ENCODE peak calls at places on chromosomes 5 and 9, in four cellular contexts. One of them, this sample, is unnamed.

GRCh38 chr5:179794171-179794570 is 385 bp downstream of the LTC4S start:
- DNase-seq in putamen: no peak
- DNase-seq in suprapubic skin: peak; percentile 66
- DNase-seq in endothelial cell: no peak
- DNase-seq in this sample: no peak

GRCh38 chr9:3893519-3893918 is 367.7 kb upstream of the RFX3 start:
- DNase-seq in putamen: no peak
- DNase-seq in suprapubic skin: no peak
- DNase-seq in endothelial cell: no peak
- DNase-seq in this sample: no peak

GRCh38 chr5:137086289-137086838 is 412.8 kb downstream of the SPOCK1 start:
- DNase-seq in putamen: no peak
- DNase-seq in suprapubic skin: no peak
- DNase-seq in endothelial cell: no peak
- DNase-seq in this sample: no peak

GRCh38 chr9:137194388-137194787 is 5.9 kb downstream of the SSNA1 start:
- DNase-seq in putamen: peak; percentile 93
- DNase-seq in suprapubic skin: no peak
- DNase-seq in endothelial cell: no peak
- DNase-seq in this sample: peak; percentile 93

GRCh38 chr5:5497132-5497748 is 74.8 kb downstream of the ICE1 start:
- DNase-seq in putamen: peak; percentile 65
- DNase-seq in suprapubic skin: no peak
- DNase-seq in endothelial cell: peak; percentile 56
- DNase-seq in this sample: peak; percentile 79

GRCh38 chr5:69528015-69528414 is 32.0 kb upstream of the GTF2H2C start:
- DNase-seq in putamen: no peak
- DNase-seq in suprapubic skin: no peak
- DNase-seq in endothelial cell: no peak
- DNase-seq in this sample: no peak

GRCh38 chr9:35516481-35516880 is 26.6 kb downstream of the RUSC2 start:
- DNase-seq in putamen: no peak
- DNase-seq in suprapubic skin: no peak
- DNase-seq in endothelial cell: no peak
- DNase-seq in this sample: no peak

GRCh38 chr5:85576666-85577065 is 1041.1 kb upstream of the COX7C start:
- DNase-seq in putamen: no peak
- DNase-seq in suprapubic skin: no peak
- DNase-seq in endothelial cell: no peak
- DNase-seq in this sample: no peak

GRCh38 chr9:134540441-134541372 is 100.9 kb upstream of the COL5A1 start:
- DNase-seq in putamen: no peak
- DNase-seq in suprapubic skin: no peak
- DNase-seq in endothelial cell: no peak
- DNase-seq in this sample: no peak

GRCh38 chr5:149799119-149799623 is 69.1 kb downstream of the PPARGC1B start:
- DNase-seq in putamen: no peak
- DNase-seq in suprapubic skin: no peak
- DNase-seq in endothelial cell: no peak
- DNase-seq in this sample: no peak

GRCh38 chr9:127116946-127117345 is 5.5 kb downstream of the ANGPTL2 start:
- DNase-seq in putamen: no peak
- DNase-seq in suprapubic skin: no peak
- DNase-seq in endothelial cell: no peak
- DNase-seq in this sample: no peak

GRCh38 chr9:32431940-32432555 is 47.6 kb downstream of the ACO1 start:
- DNase-seq in putamen: no peak
- DNase-seq in suprapubic skin: no peak
- DNase-seq in endothelial cell: peak; percentile 57
- DNase-seq in this sample: no peak

GRCh38 chr5:98927242-98927987 is 1.4 kb downstream of the CHD1 start:
- DNase-seq in putamen: peak; percentile 43
- DNase-seq in suprapubic skin: no peak
- DNase-seq in endothelial cell: peak; percentile 24
- DNase-seq in this sample: peak; percentile 12

GRCh38 chr5:120615967-120616645 is 152.0 kb downstream of the PRR16 start:
- DNase-seq in putamen: no peak
- DNase-seq in suprapubic skin: no peak
- DNase-seq in endothelial cell: no peak
- DNase-seq in this sample: no peak

GRCh38 chr9:91978739-91979414 is 28.8 kb upstream of the ROR2 start:
- DNase-seq in putamen: no peak
- DNase-seq in suprapubic skin: no peak
- DNase-seq in endothelial cell: peak; percentile 51
- DNase-seq in this sample: no peak

GRCh38 chr5:66933066-66933465 is 263.5 kb downstream of the CD180 start:
- DNase-seq in putamen: no peak
- DNase-seq in suprapubic skin: no peak
- DNase-seq in endothelial cell: no peak
- DNase-seq in this sample: no peak

GRCh38 chr5:168366124-168366523 is 74.7 kb downstream of the WWC1 start:
- DNase-seq in putamen: no peak
- DNase-seq in suprapubic skin: no peak
- DNase-seq in endothelial cell: peak; percentile 9
- DNase-seq in this sample: no peak

GRCh38 chr5:2669913-2670312 is 81.6 kb downstream of the IRX2 start:
- DNase-seq in putamen: no peak
- DNase-seq in suprapubic skin: no peak
- DNase-seq in endothelial cell: no peak
- DNase-seq in this sample: no peak

GRCh38 chr5:5612096-5612495 is 189.6 kb downstream of the ICE1 start:
- DNase-seq in putamen: no peak
- DNase-seq in suprapubic skin: no peak
- DNase-seq in endothelial cell: no peak
- DNase-seq in this sample: no peak

GRCh38 chr5:158056426-158056825 is 197.5 kb upstream of the CLINT1 start:
- DNase-seq in putamen: no peak
- DNase-seq in suprapubic skin: no peak
- DNase-seq in endothelial cell: no peak
- DNase-seq in this sample: no peak

GRCh38 chr9:129669141-129669718 is 3.8 kb downstream of the PRRX2 start:
- DNase-seq in putamen: no peak
- DNase-seq in suprapubic skin: no peak
- DNase-seq in endothelial cell: no peak
- DNase-seq in this sample: no peak

GRCh38 chr5:13843181-13843846 is 101.2 kb downstream of the DNAH5 start:
- DNase-seq in putamen: no peak
- DNase-seq in suprapubic skin: no peak
- DNase-seq in endothelial cell: no peak
- DNase-seq in this sample: no peak

GRCh38 chr9:109918359-109919163 is 138.6 kb downstream of the PALM2AKAP2 start:
- DNase-seq in putamen: peak; percentile 60
- DNase-seq in suprapubic skin: no peak
- DNase-seq in endothelial cell: no peak
- DNase-seq in this sample: no peak

GRCh38 chr5:167696558-167697314 is 594.7 kb upstream of the WWC1 start:
- DNase-seq in putamen: no peak
- DNase-seq in suprapubic skin: no peak
- DNase-seq in endothelial cell: no peak
- DNase-seq in this sample: no peak

GRCh38 chr5:74673011-74673790 is 11.8 kb upstream of the HEXB start:
- DNase-seq in putamen: peak; percentile 75
- DNase-seq in suprapubic skin: no peak
- DNase-seq in endothelial cell: no peak
- DNase-seq in this sample: peak; percentile 33

GRCh38 chr5:63131618-63132285 is 553.1 kb downstream of the LRRC70 start:
- DNase-seq in putamen: no peak
- DNase-seq in suprapubic skin: no peak
- DNase-seq in endothelial cell: no peak
- DNase-seq in this sample: no peak

GRCh38 chr5:113293068-113293571 is 141.7 kb downstream of the TSSK1B start:
- DNase-seq in putamen: no peak
- DNase-seq in suprapubic skin: no peak
- DNase-seq in endothelial cell: no peak
- DNase-seq in this sample: no peak

GRCh38 chr9:72383978-72384709 is 19.1 kb upstream of the ZFAND5 start:
- DNase-seq in putamen: no peak
- DNase-seq in suprapubic skin: no peak
- DNase-seq in endothelial cell: no peak
- DNase-seq in this sample: no peak

GRCh38 chr5:136686192-136686872 is 321.0 kb upstream of the TRPC7 start:
- DNase-seq in putamen: no peak
- DNase-seq in suprapubic skin: no peak
- DNase-seq in endothelial cell: peak; percentile 5
- DNase-seq in this sample: no peak

GRCh38 chr5:173887610-173888472 is at the start of gene CPEB4:
- DNase-seq in putamen: peak; percentile 100
- DNase-seq in suprapubic skin: peak; percentile 99
- DNase-seq in endothelial cell: peak; percentile 94
- DNase-seq in this sample: peak; percentile 100

GRCh38 chr5:168882283-168882682 is 303.1 kb upstream of the PANK3 start:
- DNase-seq in putamen: no peak
- DNase-seq in suprapubic skin: no peak
- DNase-seq in endothelial cell: no peak
- DNase-seq in this sample: no peak

GRCh38 chr5:80481019-80481893 is 6.6 kb upstream of the FAM151B start:
- DNase-seq in putamen: no peak
- DNase-seq in suprapubic skin: no peak
- DNase-seq in endothelial cell: peak; percentile 27
- DNase-seq in this sample: no peak